ENCODE peak calls at places on chromosomes 11 and 22, in ten cellular contexts. K is A673; Q is GM19239; W is right atrium auricular region; N is ELR; P is stimulated activated CD8-positive, alpha-beta memory T cell treated with anti-CD3 and anti-CD28 coated beads, Interleukin-4, amount 100 ng/mL, for 24 hours; C is activated T-cell treated with anti-CD3 and anti-CD28 coated beads for 1 hour; H is T follicular helper cell; X is iris pigment epithelial cell; U is cardiac fibroblast. Y is an unnamed sample.

GRCh38 chr22:30233582-30233981 is 13.0 kb downstream of the LIF start:
- DNase-seq in K (no peak), Q (no peak), W (no peak), N (no peak), P (no peak), C (no peak), H (no peak), X (no peak), U (no peak), Y (no peak)

GRCh38 chr11:115330693-115331482 is 173.3 kb downstream of the CADM1 start:
- DNase-seq in K (no peak), Q (no peak), W (no peak), N (no peak), P (no peak), C (no peak), H (no peak), X (no peak), U (no peak), Y (no peak)

GRCh38 chr11:108608548-108608947 is 15.0 kb upstream of the EXPH5 start:
- DNase-seq in K (no peak), Q (no peak), W (no peak), N (no peak), P (no peak), C (no peak), H (no peak), X (no peak), U (no peak), Y (no peak)

GRCh38 chr11:62439785-62440602 is 21.2 kb downstream of the SCGB1A1 start:
- DNase-seq in K (no peak), Q (no peak), W (peak; percentile 85), N (peak; percentile 47), P (no peak), C (no peak), H (no peak), X (no peak), U (peak; percentile 80), Y (peak; percentile 72)

GRCh38 chr11:12079726-12080556 is 30.4 kb upstream of the MICAL2 start:
- DNase-seq in K (no peak), Q (no peak), W (peak; percentile 82), N (peak; percentile 99), P (no peak), C (no peak), H (no peak), X (peak; percentile 98), U (peak; percentile 95), Y (peak; percentile 96)

GRCh38 chr22:43277987-43278601 is 65.1 kb downstream of the SCUBE1 start:
- DNase-seq in K (no peak), Q (no peak), W (no peak), N (no peak), P (no peak), C (no peak), H (no peak), X (no peak), U (no peak), Y (no peak)

GRCh38 chr11:78268516-78269410 is 80.0 kb downstream of the USP35 start:
- DNase-seq in K (no peak), Q (no peak), W (peak; percentile 81), N (no peak), P (no peak), C (no peak), H (no peak), X (peak; percentile 34), U (peak; percentile 77), Y (no peak)

GRCh38 chr11:86637976-86638375 is 34.4 kb downstream of the ME3 start:
- DNase-seq in K (no peak), Q (no peak), W (no peak), N (peak; percentile 49), P (no peak), C (no peak), H (no peak), X (peak; percentile 52), U (no peak), Y (peak; percentile 70)

GRCh38 chr11:99548264-99548663 is 527.5 kb downstream of the CNTN5 start:
- DNase-seq in K (peak; percentile 7), Q (no peak), W (no peak), N (peak; percentile 31), P (no peak), C (no peak), H (no peak), X (no peak), U (peak; percentile 22), Y (no peak)

GRCh38 chr11:120186799-120187591 is 23.8 kb upstream of the OAF start:
- DNase-seq in K (no peak), Q (no peak), W (no peak), N (peak; percentile 76), P (no peak), C (no peak), H (no peak), X (no peak), U (peak; percentile 33), Y (peak; percentile 82)

GRCh38 chr11:68470304-68470811 is 9.8 kb downstream of the PPP6R3 start:
- DNase-seq in K (no peak), Q (no peak), W (no peak), N (no peak), P (no peak), C (no peak), H (no peak), X (no peak), U (no peak), Y (no peak)

GRCh38 chr11:36398261-36398953 is 102.3 kb downstream of the PRR5L start:
- DNase-seq in K (no peak), Q (no peak), W (no peak), N (no peak), P (no peak), C (no peak), H (no peak), X (no peak), U (no peak), Y (no peak)

GRCh38 chr22:24985824-24986214 is 33.3 kb downstream of the KIAA1671 start:
- DNase-seq in K (peak; percentile 31), Q (no peak), W (peak; percentile 80), N (peak; percentile 60), P (no peak), C (no peak), H (no peak), X (peak; percentile 82), U (peak; percentile 96), Y (peak; percentile 91)

GRCh38 chr11:131137046-131137445 is 220.8 kb upstream of the SNX19 start:
- DNase-seq in K (no peak), Q (no peak), W (no peak), N (peak; percentile 14), P (no peak), C (no peak), H (no peak), X (peak; percentile 8), U (no peak), Y (no peak)

GRCh38 chr11:125167954-125168821 is 3.6 kb downstream of the PKNOX2 start:
- DNase-seq in K (no peak), Q (no peak), W (no peak), N (no peak), P (no peak), C (no peak), H (no peak), X (peak; percentile 81), U (peak; percentile 58), Y (peak; percentile 53)

GRCh38 chr22:27401321-27401720 is 400.2 kb downstream of the MN1 start:
- DNase-seq in K (no peak), Q (no peak), W (no peak), N (no peak), P (no peak), C (no peak), H (no peak), X (no peak), U (peak; percentile 5), Y (no peak)

GRCh38 chr11:47234669-47235075 is 13.9 kb downstream of the ACP2 start:
- DNase-seq in K (no peak), Q (no peak), W (no peak), N (peak; percentile 77), P (no peak), C (peak; percentile 37), H (peak; percentile 58), X (no peak), U (peak; percentile 48), Y (peak; percentile 50)

GRCh38 chr11:80627364-80627763 is 1186.5 kb upstream of the TENM4 start:
- DNase-seq in K (no peak), Q (no peak), W (no peak), N (no peak), P (no peak), C (no peak), H (no peak), X (no peak), U (no peak), Y (no peak)